ENCODE peak calls at places on chromosomes 4 and X, in six cellular contexts. One of them, this sample, is unnamed.
A peak's percentile ranks its signal among the peaks of the same experiment; 100 is the strongest.

GRCh38 chr4:123871351-123871750 is 474.8 kb downstream of the SPRY1 start:
- DNase-seq in NCI-H82: no peak
- DNase-seq in cardiac fibroblast: no peak
- DNase-seq in prostate gland: no peak
- DNase-seq in choroid plexus epithelial cell: no peak
- DNase-seq in endodermal cell: no peak
- DNase-seq in this sample: no peak

GRCh38 chr4:2786152-2786671 is 6.7 kb upstream of the SH3BP2 start:
- DNase-seq in NCI-H82: no peak
- DNase-seq in cardiac fibroblast: no peak
- DNase-seq in prostate gland: no peak
- DNase-seq in endodermal cell: no peak
- DNase-seq in choroid plexus epithelial cell: no peak
- DNase-seq in this sample: peak; percentile 62

GRCh38 chr4:120304801-120305200 is 238.2 kb upstream of the MAD2L1 start:
- DNase-seq in NCI-H82: no peak
- DNase-seq in prostate gland: no peak
- DNase-seq in endodermal cell: no peak
- DNase-seq in cardiac fibroblast: no peak
- DNase-seq in choroid plexus epithelial cell: peak; percentile 13
- DNase-seq in this sample: no peak

GRCh38 chr4:182188622-182189021 is 54.6 kb upstream of the TENM3 start:
- DNase-seq in prostate gland: no peak
- DNase-seq in choroid plexus epithelial cell: peak; percentile 34
- DNase-seq in NCI-H82: no peak
- DNase-seq in endodermal cell: no peak
- DNase-seq in cardiac fibroblast: no peak
- DNase-seq in this sample: no peak

GRCh38 chrX:80812176-80812575 is 2.5 kb upstream of the BRWD3 start:
- DNase-seq in choroid plexus epithelial cell: peak; percentile 70
- DNase-seq in prostate gland: no peak
- DNase-seq in cardiac fibroblast: peak; percentile 33
- DNase-seq in endodermal cell: peak; percentile 75
- DNase-seq in NCI-H82: peak; percentile 64
- DNase-seq in this sample: peak; percentile 43

GRCh38 chr4:99201687-99202086 is 17.4 kb downstream of the ADH6 start:
- DNase-seq in prostate gland: no peak
- DNase-seq in endodermal cell: no peak
- DNase-seq in cardiac fibroblast: peak; percentile 68
- DNase-seq in NCI-H82: no peak
- DNase-seq in choroid plexus epithelial cell: peak; percentile 76
- DNase-seq in this sample: no peak

GRCh38 chr4:129546531-129546930 is 450.6 kb downstream of the C4orf33 start:
- DNase-seq in NCI-H82: no peak
- DNase-seq in endodermal cell: no peak
- DNase-seq in cardiac fibroblast: no peak
- DNase-seq in choroid plexus epithelial cell: no peak
- DNase-seq in prostate gland: no peak
- DNase-seq in this sample: no peak

GRCh38 chr4:155433636-155434360 is 57.0 kb upstream of the MAP9 start:
- DNase-seq in NCI-H82: no peak
- DNase-seq in cardiac fibroblast: peak; percentile 75
- DNase-seq in endodermal cell: no peak
- DNase-seq in choroid plexus epithelial cell: peak; percentile 10
- DNase-seq in prostate gland: no peak
- DNase-seq in this sample: no peak

GRCh38 chr4:127708985-127709384 is 21.2 kb upstream of the SLC25A31 start:
- DNase-seq in choroid plexus epithelial cell: peak; percentile 87
- DNase-seq in prostate gland: peak; percentile 96
- DNase-seq in NCI-H82: no peak
- DNase-seq in endodermal cell: no peak
- DNase-seq in cardiac fibroblast: peak; percentile 95
- DNase-seq in this sample: no peak

GRCh38 chrX:48703642-48704481 is 7.3 kb downstream of the SUV39H1 start:
- DNase-seq in NCI-H82: no peak
- DNase-seq in endodermal cell: no peak
- DNase-seq in prostate gland: no peak
- DNase-seq in choroid plexus epithelial cell: peak; percentile 9
- DNase-seq in cardiac fibroblast: peak; percentile 25
- DNase-seq in this sample: no peak

GRCh38 chr4:56768772-56769171 is 52.7 kb downstream of the SPINK2 start:
- DNase-seq in cardiac fibroblast: no peak
- DNase-seq in NCI-H82: no peak
- DNase-seq in endodermal cell: no peak
- DNase-seq in prostate gland: no peak
- DNase-seq in choroid plexus epithelial cell: no peak
- DNase-seq in this sample: no peak

GRCh38 chrX:155997436-155997835 is at the start of gene IL9R:
- DNase-seq in NCI-H82: no peak
- DNase-seq in choroid plexus epithelial cell: no peak
- DNase-seq in endodermal cell: no peak
- DNase-seq in cardiac fibroblast: no peak
- DNase-seq in prostate gland: no peak
- DNase-seq in this sample: peak; percentile 8

This sample was measured in CD4-positive, CD25-positive, alpha-beta regulatory T cell.